ENCODE peak calls at places on chromosomes 7 and 10, in four cellular contexts. One of them, this sample, is unnamed.

GRCh38 chr7:85750454-85750949 is 563.6 kb upstream of the SEMA3D start:
- DNase-seq in HFF-Myc: peak
- DNase-seq in left ventricle myocardium inferior: no peak
- DNase-seq in AG09309: peak
- DNase-seq in this sample: no peak

GRCh38 chr10:98041352-98042043 is 11.1 kb upstream of the CRTAC1 start:
- DNase-seq in HFF-Myc: peak
- DNase-seq in left ventricle myocardium inferior: peak
- DNase-seq in AG09309: peak
- DNase-seq in this sample: peak

GRCh38 chr10:26780793-26781601 is 79.8 kb downstream of the ABI1 start:
- DNase-seq in HFF-Myc: peak
- DNase-seq in left ventricle myocardium inferior: no peak
- DNase-seq in AG09309: peak
- DNase-seq in this sample: peak

GRCh38 chr7:25820432-25821040 is 331.5 kb upstream of the NFE2L3 start:
- DNase-seq in HFF-Myc: no peak
- DNase-seq in left ventricle myocardium inferior: no peak
- DNase-seq in AG09309: no peak
- DNase-seq in this sample: no peak

GRCh38 chr7:72785166-72785955 is 42.6 kb downstream of the TYW1B start:
- DNase-seq in HFF-Myc: no peak
- DNase-seq in left ventricle myocardium inferior: no peak
- DNase-seq in AG09309: peak
- DNase-seq in this sample: peak

GRCh38 chr7:138074121-138074520 is 2.1 kb upstream of the AKR1D1 start:
- DNase-seq in HFF-Myc: no peak
- DNase-seq in left ventricle myocardium inferior: no peak
- DNase-seq in AG09309: no peak
- DNase-seq in this sample: no peak

GRCh38 chr10:5666324-5667220 is at the start of gene ASB13:
- DNase-seq in HFF-Myc: no peak
- DNase-seq in left ventricle myocardium inferior: peak
- DNase-seq in AG09309: no peak
- DNase-seq in this sample: no peak

GRCh38 chr10:71920540-71921318 is 43.5 kb upstream of the CHST3 start:
- DNase-seq in HFF-Myc: no peak
- DNase-seq in left ventricle myocardium inferior: no peak
- DNase-seq in AG09309: peak
- DNase-seq in this sample: no peak

GRCh38 chr7:97005764-97006145 is 402 bp downstream of the DLX6 start:
- DNase-seq in HFF-Myc: no peak
- DNase-seq in left ventricle myocardium inferior: no peak
- DNase-seq in AG09309: no peak
- DNase-seq in this sample: no peak

DNA sequence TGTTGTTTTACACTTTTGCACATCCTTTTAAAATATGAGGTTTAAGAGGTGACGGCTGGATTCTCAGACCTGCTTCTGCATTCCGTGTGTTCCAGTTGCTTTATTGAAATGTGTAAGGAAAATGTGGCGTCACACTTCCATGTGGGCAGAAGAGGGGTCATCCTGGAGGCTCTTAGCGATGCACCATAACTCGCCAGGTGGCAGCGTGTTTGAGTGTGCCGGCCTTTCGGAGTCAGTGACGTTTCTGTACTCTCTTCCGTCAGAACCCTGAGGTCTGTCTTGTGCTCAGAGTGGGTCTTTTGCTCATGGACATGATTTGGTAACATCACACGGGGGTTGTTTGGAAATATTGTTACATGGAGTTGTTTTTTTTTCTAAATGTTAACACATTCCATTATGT is 9.1 kb downstream of the PPP2R2D start:
- DNase-seq in HFF-Myc: no peak
- DNase-seq in left ventricle myocardium inferior: no peak
- DNase-seq in AG09309: no peak
- DNase-seq in this sample: no peak
- H3K4me3 ChIP-seq in HFF-Myc: no peak
- H3K4me3 ChIP-seq in left ventricle myocardium inferior: no peak
- H3K4me3 ChIP-seq in AG09309: no peak
- H3K4me3 ChIP-seq in this sample: no peak

GRCh38 chr7:158976849-158977593 is 120.7 kb downstream of the DYNC2I1 start:
- DNase-seq in HFF-Myc: peak
- DNase-seq in left ventricle myocardium inferior: peak
- DNase-seq in AG09309: peak
- DNase-seq in this sample: peak
- H3K4me3 ChIP-seq in HFF-Myc: no peak
- H3K4me3 ChIP-seq in left ventricle myocardium inferior: peak
- H3K4me3 ChIP-seq in AG09309: peak
- H3K4me3 ChIP-seq in this sample: peak

GRCh38 chr7:155809332-155809946 is 2.8 kb downstream of the SHH start:
- DNase-seq in HFF-Myc: no peak
- DNase-seq in left ventricle myocardium inferior: no peak
- DNase-seq in AG09309: no peak
- DNase-seq in this sample: no peak
- H3K4me3 ChIP-seq in HFF-Myc: no peak
- H3K4me3 ChIP-seq in left ventricle myocardium inferior: peak
- H3K4me3 ChIP-seq in AG09309: no peak
- H3K4me3 ChIP-seq in this sample: peak

DNA sequence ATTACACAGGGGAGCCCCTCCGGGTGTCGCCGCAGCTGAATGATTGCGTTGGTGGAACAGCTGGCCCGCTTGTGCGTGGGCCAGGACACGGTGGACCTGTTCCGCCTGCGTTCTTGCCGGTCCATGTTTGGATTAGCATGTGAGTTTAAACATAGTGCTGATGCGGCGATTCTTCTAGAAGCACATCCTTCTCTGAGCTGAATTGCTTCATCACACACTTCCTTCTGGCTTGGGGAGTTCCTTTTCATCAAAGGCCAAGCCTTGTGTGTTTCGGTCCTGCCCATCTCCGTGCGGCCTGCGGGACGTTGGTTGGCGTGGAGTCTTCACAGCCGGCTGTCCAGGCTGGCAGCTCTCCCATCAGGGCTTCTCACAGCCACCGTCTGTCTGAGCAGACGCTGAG is 45.5 kb upstream of the SLC29A4 start:
- DNase-seq in HFF-Myc: no peak
- DNase-seq in left ventricle myocardium inferior: peak
- DNase-seq in AG09309: no peak
- DNase-seq in this sample: no peak
- H3K4me3 ChIP-seq in HFF-Myc: no peak
- H3K4me3 ChIP-seq in left ventricle myocardium inferior: peak
- H3K4me3 ChIP-seq in AG09309: no peak
- H3K4me3 ChIP-seq in this sample: no peak

DNA sequence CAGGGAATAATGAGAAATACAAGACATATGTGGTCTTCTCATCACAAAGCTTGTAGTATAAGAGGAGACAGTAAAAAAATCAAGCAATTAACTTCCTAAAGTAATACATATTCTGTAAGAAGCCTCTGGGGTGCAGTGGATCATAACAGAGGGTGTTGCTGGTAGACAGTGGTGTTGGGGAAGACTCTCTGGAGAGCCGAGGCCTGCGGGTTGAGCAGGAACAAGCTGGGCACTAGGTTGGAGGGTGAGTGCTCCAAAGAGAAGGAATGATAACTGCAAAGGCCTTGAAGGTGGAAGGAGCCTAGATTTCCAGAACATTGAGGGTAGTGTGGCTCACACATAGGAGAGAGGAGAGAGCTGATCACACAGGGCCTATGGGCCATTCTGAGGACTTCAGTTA is 1.5 kb downstream of the GIMAP4 start:
- DNase-seq in HFF-Myc: no peak
- DNase-seq in left ventricle myocardium inferior: no peak
- DNase-seq in AG09309: no peak
- DNase-seq in this sample: no peak
- H3K4me3 ChIP-seq in HFF-Myc: no peak
- H3K4me3 ChIP-seq in left ventricle myocardium inferior: peak
- H3K4me3 ChIP-seq in AG09309: no peak
- H3K4me3 ChIP-seq in this sample: no peak

GRCh38 chr10:25629333-25629732 is 304.7 kb upstream of the MYO3A start:
- DNase-seq in HFF-Myc: no peak
- DNase-seq in left ventricle myocardium inferior: no peak
- DNase-seq in AG09309: no peak
- DNase-seq in this sample: no peak

GRCh38 chr10:25632802-25633201 is 301.2 kb upstream of the MYO3A start:
- DNase-seq in HFF-Myc: no peak
- DNase-seq in left ventricle myocardium inferior: no peak
- DNase-seq in AG09309: no peak
- DNase-seq in this sample: no peak

GRCh38 chr10:25627606-25628005 is 306.4 kb upstream of the MYO3A start:
- DNase-seq in HFF-Myc: no peak
- DNase-seq in left ventricle myocardium inferior: no peak
- DNase-seq in AG09309: no peak
- DNase-seq in this sample: no peak

GRCh38 chr10:25631471-25631870 is 302.6 kb upstream of the MYO3A start:
- DNase-seq in HFF-Myc: no peak
- DNase-seq in left ventricle myocardium inferior: no peak
- DNase-seq in AG09309: no peak
- DNase-seq in this sample: no peak

GRCh38 chr10:25633542-25633941 is 300.5 kb upstream of the MYO3A start:
- DNase-seq in HFF-Myc: no peak
- DNase-seq in left ventricle myocardium inferior: no peak
- DNase-seq in AG09309: no peak
- DNase-seq in this sample: no peak
- H3K4me3 ChIP-seq in HFF-Myc: no peak
- H3K4me3 ChIP-seq in left ventricle myocardium inferior: no peak
- H3K4me3 ChIP-seq in AG09309: no peak
- H3K4me3 ChIP-seq in this sample: no peak

GRCh38 chr7:954330-955238 is at the start of gene ADAP1:
- DNase-seq in HFF-Myc: no peak
- DNase-seq in left ventricle myocardium inferior: peak
- DNase-seq in AG09309: no peak
- DNase-seq in this sample: no peak
- H3K4me3 ChIP-seq in HFF-Myc: peak
- H3K4me3 ChIP-seq in left ventricle myocardium inferior: peak
- H3K4me3 ChIP-seq in AG09309: no peak
- H3K4me3 ChIP-seq in this sample: peak